ENCODE peak calls at places on chromosomes 11 and 22, in six cellular contexts. Z is left lung, D is HFF-Myc, L is cardiac fibroblast, Y is epithelial cell of esophagus, H is BJ. S is an unnamed sample.

GRCh38 chr11:129721685-129722084 is 94.0 kb upstream of the TMEM45B start:
- DNase-seq in Z (no peak), Y (no peak), D (no peak), L (no peak), H (no peak), S (no peak)

GRCh38 chr11:84215671-84216070 is 929.5 kb upstream of the CCDC90B start:
- DNase-seq in L (no peak), H (no peak), Z (no peak), Y (no peak), D (no peak), S (no peak)

GRCh38 chr11:133898031-133898769 is 52.9 kb upstream of the SPATA19 start:
- DNase-seq in H (no peak), Y (no peak), Z (no peak), L (no peak), D (no peak), S (no peak)

GRCh38 chr11:103079833-103080232 is 12.1 kb downstream of the DCUN1D5 start:
- DNase-seq in L (peak), D (no peak), Y (peak), H (no peak), Z (no peak), S (no peak)

GRCh38 chr11:77523712-77524111 is 49.8 kb upstream of the PAK1 start:
- DNase-seq in D (no peak), Z (no peak), Y (no peak), H (no peak), L (no peak), S (no peak)

GRCh38 chr11:133901999-133902398 is 54.8 kb downstream of the IGSF9B start:
- DNase-seq in H (no peak), L (no peak), Y (no peak), D (no peak), Z (no peak), S (no peak)

GRCh38 chr11:6414874-6415328 is 4.0 kb downstream of the APBB1 start:
- DNase-seq in H (no peak), Y (no peak), L (peak), Z (no peak), D (no peak), S (no peak)

GRCh38 chr11:36280531-36280930 is 8.7 kb downstream of the COMMD9 start:
- DNase-seq in D (no peak), L (peak), Y (peak), H (no peak), Z (no peak), S (no peak)

GRCh38 chr11:113176971-113177370 is 137.4 kb upstream of the TTC12 start:
- DNase-seq in Y (no peak), L (peak), H (peak), Z (no peak), D (peak), S (peak)

GRCh38 chr11:125110996-125111340 is 458 bp downstream of the TMEM218 start:
- DNase-seq in D (no peak), H (no peak), Y (no peak), Z (no peak), L (no peak), S (no peak)

GRCh38 chr11:63505857-63506528 is at the start of gene LGALS12:
- DNase-seq in H (no peak), D (no peak), Z (peak), Y (no peak), L (peak), S (no peak)

GRCh38 chr11:119752324-119752723 is 23.3 kb upstream of the NECTIN1 start:
- DNase-seq in L (no peak), D (no peak), Y (peak), Z (no peak), H (no peak), S (no peak)

GRCh38 chr11:12087075-12087775 is 23.2 kb upstream of the MICAL2 start:
- DNase-seq in H (no peak), Y (peak), L (peak), Z (peak), D (no peak), S (no peak)

GRCh38 chr11:134742228-134742612 is 330.2 kb upstream of the B3GAT1 start:
- DNase-seq in L (peak), Z (no peak), H (no peak), Y (no peak), D (no peak), S (no peak)

GRCh38 chr11:66059966-66060680 is 8.0 kb downstream of the SF3B2 start:
- DNase-seq in H (no peak), Z (no peak), D (no peak), L (no peak), Y (peak), S (no peak)

GRCh38 chr11:102317768-102318103 is 452 bp downstream of the BIRC3 start:
- DNase-seq in Z (no peak), Y (no peak), H (no peak), D (no peak), L (no peak), S (no peak)

GRCh38 chr22:43994006-43994405 is 30.1 kb upstream of the PARVB start:
- DNase-seq in Z (no peak), L (no peak), Y (no peak), D (no peak), H (no peak), S (no peak)

GRCh38 chr11:46436113-46436512 is 44.5 kb upstream of the CHRM4 start:
- DNase-seq in Z (no peak), H (no peak), Y (no peak), L (no peak), D (no peak), S (no peak)

GRCh38 chr11:69704508-69705245 is 855 bp upstream of the FGF19 start:
- DNase-seq in Y (peak), Z (no peak), L (peak), D (no peak), H (no peak), S (no peak)

GRCh38 chr11:36465449-36466163 is 44.5 kb downstream of the TRAF6 start:
- DNase-seq in L (no peak), D (no peak), H (no peak), Z (no peak), Y (peak), S (peak)

GRCh38 chr11:66275396-66275795 is 2.6 kb upstream of the CNIH2 start:
- DNase-seq in D (no peak), L (no peak), Z (no peak), H (no peak), Y (no peak), S (no peak)

GRCh38 chr11:8086001-8086479 is 5.0 kb downstream of the TUB start:
- DNase-seq in L (no peak), Z (no peak), Y (no peak), H (no peak), D (no peak), S (no peak)

GRCh38 chr11:17392872-17393271 is 4.4 kb upstream of the KCNJ11 start:
- DNase-seq in Y (no peak), H (no peak), D (no peak), Z (no peak), L (no peak), S (no peak)

GRCh38 chr11:34002420-34002819 is 49.1 kb upstream of the CAPRIN1 start:
- DNase-seq in Y (peak), Z (no peak), D (no peak), L (no peak), H (no peak), S (no peak)

GRCh38 chr11:129643031-129643721 is 172.5 kb upstream of the TMEM45B start:
- DNase-seq in L (peak), H (peak), Y (peak), Z (no peak), D (no peak), S (peak)

GRCh38 chr22:46777609-46777970 is 15.1 kb downstream of the TBC1D22A start:
- DNase-seq in Z (peak), D (no peak), H (no peak), Y (no peak), L (no peak), S (no peak)

GRCh38 chr11:106961518-106961917 is 56.8 kb downstream of the GUCY1A2 start:
- DNase-seq in Z (no peak), D (peak), L (peak), H (peak), Y (peak), S (peak)

GRCh38 chr11:11845551-11845950 is 3.8 kb downstream of the USP47 start:
- DNase-seq in L (no peak), H (no peak), Y (no peak), D (no peak), Z (no peak), S (no peak)

GRCh38 chr11:28559497-28559896 is 451.3 kb downstream of the METTL15 start:
- DNase-seq in Z (no peak), D (no peak), L (peak), H (no peak), Y (no peak), S (no peak)

GRCh38 chr11:69398529-69399492 is 82.7 kb upstream of the LINC01488 start:
- DNase-seq in Z (peak), Y (peak), D (no peak), H (no peak), L (peak), S (no peak)

GRCh38 chr11:66119348-66120133 is 49.5 kb downstream of the PACS1 start:
- DNase-seq in Y (peak), D (peak), Z (no peak), H (peak), L (peak), S (peak)

GRCh38 chr11:35347921-35348331 is 71.4 kb downstream of the SLC1A2 start:
- DNase-seq in H (peak), Y (peak), L (peak), Z (no peak), D (peak), S (no peak)

GRCh38 chr11:69880803-69881445 is 61.7 kb upstream of the FGF3 start:
- DNase-seq in H (no peak), D (no peak), L (no peak), Y (no peak), Z (peak), S (no peak)

GRCh38 chr11:69212121-69213110 is 56.7 kb downstream of the SMIM38 start:
- DNase-seq in D (no peak), Y (no peak), Z (no peak), L (no peak), H (no peak), S (no peak)

GRCh38 chr11:65596520-65596919 is 920 bp upstream of the KCNK7 start:
- DNase-seq in Z (no peak), H (no peak), D (no peak), Y (no peak), L (no peak), S (no peak)

GRCh38 chr11:89458646-89459045 is 32.5 kb downstream of the NOX4 start:
- DNase-seq in L (no peak), Z (no peak), D (no peak), H (peak), Y (no peak), S (peak)

GRCh38 chr11:64809781-64810241 is 540 bp downstream of the MEN1 start:
- DNase-seq in H (no peak), L (no peak), D (no peak), Z (no peak), Y (peak), S (no peak)

GRCh38 chr22:46673677-46674236 is 53.6 kb downstream of the GRAMD4 start:
- DNase-seq in Z (no peak), Y (no peak), H (no peak), D (no peak), L (no peak), S (no peak)

GRCh38 chr22:24046024-24046423 is 34.9 kb downstream of the CABIN1 start:
- DNase-seq in Y (no peak), D (no peak), H (no peak), L (no peak), Z (no peak), S (no peak)

GRCh38 chr11:10565493-10565892 is 3.0 kb downstream of the LYVE1 start:
- DNase-seq in H (no peak), Z (no peak), D (no peak), Y (no peak), L (no peak), S (no peak)

GRCh38 chr11:10567466-10567865 is 999 bp downstream of the LYVE1 start:
- DNase-seq in Z (no peak), L (no peak), D (no peak), H (no peak), Y (no peak), S (no peak)

GRCh38 chr11:10566257-10566956 is 2.1 kb downstream of the LYVE1 start:
- DNase-seq in D (no peak), Y (peak), L (no peak), Z (no peak), H (no peak), S (no peak)

GRCh38 chr11:10564692-10565318 is 3.7 kb downstream of the LYVE1 start:
- DNase-seq in H (no peak), L (peak), D (no peak), Z (no peak), Y (peak), S (no peak)

DNA sequence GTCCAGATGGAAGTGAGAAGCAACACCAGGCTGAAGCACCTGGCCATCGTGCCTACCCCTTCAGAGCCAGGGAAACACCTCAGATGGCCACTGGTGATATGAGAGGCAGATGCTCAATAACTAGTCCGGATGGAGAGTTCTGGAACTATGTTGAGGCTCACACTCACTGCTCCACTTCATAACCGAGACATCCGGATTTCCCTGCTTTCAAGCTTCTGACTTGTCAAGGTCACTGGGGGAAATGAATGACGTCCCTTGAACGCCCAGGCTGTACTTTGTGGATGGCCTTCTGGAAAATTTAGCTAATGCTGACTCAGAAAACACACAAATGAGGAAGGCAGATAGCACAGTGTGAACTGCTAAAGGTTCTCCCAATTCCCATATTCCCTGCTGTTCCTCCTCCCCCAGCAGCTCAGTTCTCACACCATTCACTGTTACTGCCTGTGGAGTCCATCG is at the start of gene LYVE1:
- DNase-seq in Y (no peak), L (peak), H (no peak), Z (no peak), D (no peak), S (peak)
- H3K4me3 ChIP-seq in Y (no peak), L (no peak), H (no peak), Z (peak), D (no peak), S (no peak)

DNA sequence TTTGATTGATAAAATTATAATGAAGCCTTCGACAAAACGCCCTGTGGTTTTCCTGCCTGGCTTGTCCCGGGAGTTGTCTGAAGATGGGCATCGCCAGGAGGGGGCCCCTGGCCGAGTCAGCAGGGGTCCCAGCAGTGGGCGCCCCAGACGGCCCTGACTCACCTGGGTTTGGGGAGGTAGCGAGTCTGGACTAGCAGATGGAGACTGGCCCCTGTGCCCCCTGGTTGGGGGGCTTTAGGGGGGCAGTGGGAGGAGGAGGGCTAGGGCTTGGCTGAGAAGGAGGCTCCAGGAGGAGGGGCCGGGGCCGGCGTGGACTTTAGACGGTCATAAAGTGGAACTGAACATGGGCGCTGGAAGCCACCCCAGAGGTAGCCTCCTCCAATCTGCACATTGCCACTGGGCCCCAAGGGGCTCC is 410 bp upstream of the LIF start:
- DNase-seq in L (no peak), H (no peak), Y (no peak), D (no peak), Z (no peak), S (no peak)
- H3K4me3 ChIP-seq in L (no peak), H (peak), Y (no peak), D (peak), Z (peak), S (peak)

GRCh38 chr22:49983148-49984042 is 22.8 kb downstream of the PIM3 start:
- DNase-seq in D (no peak), Z (no peak), L (no peak), H (no peak), Y (no peak), S (no peak)
- H3K4me3 ChIP-seq in D (no peak), Z (peak), L (no peak), H (peak), Y (no peak), S (peak)

DNA sequence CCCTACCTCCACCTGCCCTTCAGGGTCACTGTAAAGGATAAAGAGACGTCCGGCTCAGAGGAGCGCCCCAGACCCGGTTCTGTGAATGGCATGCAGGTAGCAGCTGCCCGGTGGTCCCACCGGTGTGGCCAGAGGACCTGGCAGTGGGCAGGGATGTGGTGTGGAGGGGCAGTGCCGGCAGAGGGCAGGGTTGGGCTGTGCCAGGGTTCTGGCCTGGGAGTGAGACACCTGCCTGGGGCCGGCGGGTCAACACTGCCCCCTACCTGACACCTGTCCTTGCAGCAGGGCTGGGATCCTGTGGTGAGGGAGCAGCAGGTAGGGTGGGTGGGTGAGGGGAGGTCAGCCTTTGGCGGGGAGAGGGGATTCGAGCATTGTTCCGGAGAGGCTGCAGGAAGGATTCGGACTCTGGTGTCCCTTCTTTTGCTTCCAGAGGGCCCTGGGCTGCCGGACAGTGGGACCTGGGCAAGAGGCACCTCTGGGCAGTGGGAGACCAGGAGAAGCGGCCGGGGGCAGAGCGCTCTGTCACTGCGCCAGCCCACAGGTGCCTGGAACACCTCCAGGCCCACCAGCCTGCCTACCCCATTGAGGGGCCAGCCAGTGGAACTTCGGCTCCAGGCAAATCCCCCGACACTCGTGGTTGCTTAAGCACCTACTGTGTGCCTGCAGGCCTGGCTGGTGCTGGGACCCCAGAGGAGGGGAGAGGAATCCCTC is 1.6 kb upstream of the PHLDA2 start:
- DNase-seq in L (peak), H (no peak), Y (peak), D (no peak), Z (peak), S (no peak)
- H3K4me3 ChIP-seq in L (peak), H (peak), Y (no peak), D (peak), Z (peak), S (peak)

GRCh38 chr11:91310085-91310484 is 914.5 kb upstream of the FAT3 start:
- DNase-seq in D (no peak), Z (no peak), Y (no peak), H (no peak), L (no peak), S (no peak)

DNA sequence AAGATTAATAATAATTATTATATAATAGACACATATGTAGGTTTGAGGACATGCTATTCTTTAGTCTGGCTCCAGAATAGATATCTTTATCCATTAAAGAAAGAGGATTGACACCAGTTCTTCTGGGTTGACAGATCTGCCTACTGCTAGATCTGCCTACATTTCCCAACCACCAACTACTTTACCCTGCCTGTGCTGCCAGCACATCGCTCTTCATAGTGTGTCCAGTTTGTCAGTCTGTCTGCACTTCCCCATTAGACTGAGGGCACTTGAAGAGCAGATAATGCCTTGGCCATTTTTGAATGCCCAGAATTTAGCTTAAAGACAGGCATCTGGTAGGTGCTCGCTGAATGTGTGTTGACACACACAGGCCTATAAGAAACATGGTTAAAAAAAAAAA is 910.1 kb upstream of the FAT3 start:
- DNase-seq in Y (no peak), H (no peak), D (no peak), L (no peak), Z (no peak), S (no peak)
- H3K4me3 ChIP-seq in Y (no peak), H (no peak), D (no peak), L (no peak), Z (no peak), S (no peak)

DNA sequence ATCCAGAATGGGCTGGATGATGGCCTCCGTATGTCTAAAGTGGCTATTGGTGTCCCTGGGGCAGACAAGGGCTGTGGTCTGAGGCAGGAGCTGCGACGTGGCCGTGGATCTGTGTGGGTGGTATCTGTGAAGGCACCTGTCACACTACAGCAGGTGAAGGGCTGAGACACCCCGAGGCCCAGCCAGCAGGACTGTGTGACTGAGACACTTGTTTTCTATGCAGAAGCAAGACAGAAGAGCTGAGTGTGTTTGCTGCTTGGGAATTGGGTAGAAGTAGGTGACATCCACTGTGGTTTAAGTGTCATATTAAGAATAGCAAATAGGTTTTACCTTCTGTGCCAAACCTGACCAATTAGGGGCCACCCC is 35.0 kb downstream of the AMPD3 start:
- DNase-seq in L (no peak), Y (no peak), Z (no peak), H (no peak), D (no peak), S (no peak)
- H3K4me3 ChIP-seq in L (no peak), Y (no peak), Z (no peak), H (no peak), D (no peak), S (no peak)

GRCh38 chr22:49528420-49528720 is 299.3 kb downstream of the BRD1 start:
- DNase-seq in D (no peak), Y (no peak), Z (no peak), H (no peak), L (no peak), S (no peak)

GRCh38 chr22:49527611-49528419 is 299.9 kb downstream of the BRD1 start:
- DNase-seq in Y (no peak), Z (no peak), H (no peak), D (no peak), L (no peak), S (no peak)

GRCh38 chr22:49525366-49525765 is 302.3 kb downstream of the BRD1 start:
- DNase-seq in H (no peak), Y (no peak), D (no peak), L (no peak), Z (peak), S (no peak)

GRCh38 chr22:49524362-49524761 is 303.3 kb downstream of the BRD1 start:
- DNase-seq in Y (no peak), H (no peak), Z (no peak), L (no peak), D (no peak), S (no peak)

GRCh38 chr22:49525776-49526535 is 301.7 kb downstream of the BRD1 start:
- DNase-seq in L (no peak), H (no peak), D (no peak), Y (no peak), Z (no peak), S (no peak)
- H3K4me3 ChIP-seq in L (no peak), H (no peak), D (no peak), Y (no peak), Z (no peak), S (no peak)